ENCODE peak calls at places on chromosomes 7 and 10, in five cellular contexts. B is HepG2, J is K562, I is GM12878, P is H1. L is an unnamed sample.

GRCh38 chr10:67603701-67604100 is 92.3 kb downstream of the CTNNA3 start:
- DNase-seq in B (no peak), J (no peak), I (no peak), P (no peak), L (no peak)

GRCh38 chr10:107072028-107072427 is 92.5 kb downstream of the SORCS1 start:
- DNase-seq in B (no peak), J (no peak), I (no peak), P (no peak), L (no peak)

GRCh38 chr10:69629897-69630650 is at the start of gene FAM241B:
- DNase-seq in B (no peak), J (peak; percentile 83), I (no peak), P (peak; percentile 95), L (peak; percentile 70)

GRCh38 chr7:13800694-13801448 is 188.6 kb downstream of the ETV1 start:
- DNase-seq in B (no peak), J (peak; percentile 25), I (no peak), P (no peak), L (no peak)

GRCh38 chr7:104980969-104981670 is 32.9 kb upstream of the KMT2E start:
- DNase-seq in B (peak; percentile 44), J (peak; percentile 75), I (no peak), P (no peak), L (peak; percentile 73)

GRCh38 chr10:99975106-99975829 is 34.5 kb downstream of the DNMBP start:
- DNase-seq in B (no peak), J (no peak), I (peak; percentile 50), P (no peak), L (no peak)

GRCh38 chr10:4543943-4544540 is 282.0 kb upstream of the AKR1E2 start:
- DNase-seq in B (no peak), J (no peak), I (no peak), P (no peak), L (no peak)

GRCh38 chr7:114460021-114460420 is 45.4 kb downstream of the FOXP2 start:
- DNase-seq in B (no peak), J (no peak), I (no peak), P (no peak), L (no peak)

GRCh38 chr7:121138262-121138933 is 149.9 kb downstream of the CPED1 start:
- DNase-seq in B (no peak), J (peak; percentile 38), I (peak; percentile 54), P (no peak), L (no peak)
- H3K27ac ChIP-seq in B (no peak overlapping the region), J (no peak overlapping the region), I (no peak overlapping the region), P (no peak overlapping the region), L (no peak overlapping the region)

DNA sequence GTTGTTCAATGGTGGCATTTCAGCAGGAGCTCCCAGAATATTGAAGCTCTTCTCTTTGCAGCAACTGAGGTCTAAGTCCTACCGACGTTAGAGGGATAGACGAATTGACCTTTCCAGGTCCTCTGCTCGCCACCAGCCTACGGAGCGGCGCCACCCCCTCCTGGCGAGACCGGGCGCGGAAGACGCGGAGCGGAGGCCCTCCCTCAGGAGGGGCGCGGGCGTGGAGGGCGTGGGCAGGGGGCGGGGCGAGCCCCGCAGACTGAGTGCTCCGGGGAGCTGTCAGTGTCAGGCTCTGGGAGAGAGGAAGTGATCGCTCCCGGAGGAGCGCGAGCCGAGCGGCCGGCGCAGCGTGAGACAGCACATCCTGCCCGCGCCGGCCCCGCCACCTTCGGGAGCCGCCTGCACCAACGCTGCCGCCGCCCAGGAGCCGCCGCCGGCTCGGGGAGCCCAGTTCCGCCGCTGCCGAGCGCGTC is at the start of gene DYNC1I1:
- DNase-seq in B (peak; percentile 21), J (peak; percentile 84), I (no peak), P (no peak), L (peak; percentile 57)
- TF ChIP-seq POLR2A in B (no peak), J (no peak), I (no peak), P (no peak), L (no peak)

DNA sequence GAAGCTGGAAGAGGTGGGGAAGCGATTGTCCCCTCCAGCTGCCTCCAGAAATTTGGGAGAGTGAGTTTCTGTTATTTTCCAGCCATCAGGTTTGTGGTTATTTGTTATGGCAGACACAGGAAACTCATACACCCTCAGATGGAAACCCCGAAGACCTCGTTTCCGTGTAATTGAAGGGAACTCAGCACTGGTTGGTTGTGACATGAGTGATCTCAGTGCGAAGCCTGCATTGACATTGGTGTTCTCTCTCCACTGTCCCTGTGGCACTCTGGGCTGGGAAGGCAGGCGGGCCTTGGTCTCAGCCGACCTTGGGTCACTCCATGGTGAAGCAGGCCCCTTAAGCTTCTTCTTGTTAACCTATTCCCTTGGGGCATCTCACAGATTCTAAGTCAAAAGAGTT is 233.4 kb downstream of the PRPF18 start:
- DNase-seq in B (no peak), J (no peak), I (no peak), P (no peak), L (no peak)
- TF ChIP-seq KDM1A in B (no peak), J (no peak), I (no peak), P (no peak), L (no peak)

GRCh38 chr10:112424658-112425057 is 22.1 kb downstream of the ZDHHC6 start:
- DNase-seq in B (no peak), J (no peak), I (no peak), P (no peak), L (no peak)

GRCh38 chr10:112435013-112435619 is 11.6 kb downstream of the ZDHHC6 start:
- DNase-seq in B (peak; percentile 52), J (peak; percentile 24), I (no peak), P (no peak), L (peak; percentile 40)

GRCh38 chr10:112429654-112430230 is 17.0 kb downstream of the ZDHHC6 start:
- DNase-seq in B (no peak), J (no peak), I (no peak), P (no peak), L (no peak)

GRCh38 chr10:112429147-112429546 is 17.6 kb downstream of the ZDHHC6 start:
- DNase-seq in B (no peak), J (no peak), I (no peak), P (no peak), L (no peak)
- H3K27ac ChIP-seq in B (peak overlapping the region; percentile 32), J (no peak overlapping the region), I (no peak overlapping the region), P (no peak overlapping the region), L (no peak overlapping the region)

DNA sequence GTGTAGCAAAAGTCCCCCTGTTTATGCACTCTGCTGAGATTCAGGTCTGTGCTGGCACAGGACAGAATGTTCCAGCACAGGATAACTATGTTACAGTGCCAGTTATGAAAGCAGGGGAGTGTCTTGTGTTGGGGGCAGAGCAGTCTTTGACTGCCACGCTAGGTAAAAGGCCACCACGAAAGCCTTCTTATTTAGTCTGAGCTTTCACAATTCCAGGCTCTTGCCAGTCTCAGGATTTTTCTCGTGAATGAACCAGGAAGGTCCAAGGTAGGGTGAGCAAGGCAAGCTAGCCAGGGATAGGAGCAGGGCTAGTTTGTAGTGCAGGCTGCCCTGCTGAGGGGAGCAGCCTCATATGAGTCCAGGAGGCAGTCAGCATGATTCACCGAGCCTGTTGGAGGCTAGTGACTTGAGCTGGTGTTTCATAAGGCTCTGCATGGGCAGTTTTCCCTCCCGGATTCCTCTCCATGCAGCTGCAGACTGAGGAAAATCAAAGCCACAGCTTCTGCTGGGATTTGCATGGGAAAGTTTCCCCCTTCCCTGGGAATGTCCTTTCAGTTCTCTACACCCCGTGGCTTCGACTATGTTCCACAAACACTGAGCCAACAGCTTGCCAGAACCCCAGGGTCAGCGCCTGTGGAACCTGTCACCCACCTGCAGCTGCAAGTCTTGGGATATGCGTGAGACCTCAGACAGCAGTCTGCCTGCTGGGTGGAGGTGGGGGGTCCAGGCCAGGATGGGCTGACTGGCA is 112.3 kb downstream of the JCAD start:
- DNase-seq in B (no peak), J (no peak), I (no peak), P (peak; percentile 50), L (peak; percentile 17)
- TF ChIP-seq POLR2A in B (no peak), J (no peak), I (no peak), P (no peak), L (no peak)

GRCh38 chr7:36315309-36315948 is 74.2 kb upstream of the ANLN start:
- DNase-seq in B (no peak), J (no peak), I (no peak), P (no peak), L (no peak)

GRCh38 chr7:36314491-36314890 is 75.2 kb upstream of the ANLN start:
- DNase-seq in B (no peak), J (no peak), I (no peak), P (peak; percentile 26), L (no peak)

GRCh38 chr7:36317276-36317675 is 72.4 kb upstream of the ANLN start:
- DNase-seq in B (no peak), J (no peak), I (no peak), P (no peak), L (no peak)

GRCh38 chr7:36316319-36316718 is 73.3 kb upstream of the ANLN start:
- DNase-seq in B (no peak), J (no peak), I (no peak), P (no peak), L (no peak)

DNA sequence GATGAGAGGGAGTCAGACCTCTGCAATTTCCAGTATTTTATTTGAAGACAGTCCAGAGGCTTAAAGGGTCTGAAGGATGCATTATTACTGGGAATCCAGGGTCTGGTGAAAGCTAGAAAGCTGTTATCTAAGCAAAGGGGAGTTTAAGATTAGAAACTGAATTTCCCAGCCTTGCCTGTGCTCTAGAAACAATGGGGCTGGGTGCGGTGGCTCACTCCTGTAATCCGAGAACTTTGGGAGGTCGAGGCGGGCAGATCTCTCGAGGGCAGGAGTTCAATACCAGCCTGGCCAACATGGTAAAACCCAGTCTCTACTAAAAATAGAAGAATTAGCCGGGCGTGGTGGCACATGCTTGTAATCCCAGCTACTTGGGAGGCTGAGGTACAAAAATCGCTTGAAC is 71.5 kb upstream of the ANLN start:
- DNase-seq in B (no peak), J (no peak), I (no peak), P (no peak), L (no peak)
- TF ChIP-seq KDM1A in B (no peak), J (no peak), I (no peak), P (no peak), L (no peak)

DNA sequence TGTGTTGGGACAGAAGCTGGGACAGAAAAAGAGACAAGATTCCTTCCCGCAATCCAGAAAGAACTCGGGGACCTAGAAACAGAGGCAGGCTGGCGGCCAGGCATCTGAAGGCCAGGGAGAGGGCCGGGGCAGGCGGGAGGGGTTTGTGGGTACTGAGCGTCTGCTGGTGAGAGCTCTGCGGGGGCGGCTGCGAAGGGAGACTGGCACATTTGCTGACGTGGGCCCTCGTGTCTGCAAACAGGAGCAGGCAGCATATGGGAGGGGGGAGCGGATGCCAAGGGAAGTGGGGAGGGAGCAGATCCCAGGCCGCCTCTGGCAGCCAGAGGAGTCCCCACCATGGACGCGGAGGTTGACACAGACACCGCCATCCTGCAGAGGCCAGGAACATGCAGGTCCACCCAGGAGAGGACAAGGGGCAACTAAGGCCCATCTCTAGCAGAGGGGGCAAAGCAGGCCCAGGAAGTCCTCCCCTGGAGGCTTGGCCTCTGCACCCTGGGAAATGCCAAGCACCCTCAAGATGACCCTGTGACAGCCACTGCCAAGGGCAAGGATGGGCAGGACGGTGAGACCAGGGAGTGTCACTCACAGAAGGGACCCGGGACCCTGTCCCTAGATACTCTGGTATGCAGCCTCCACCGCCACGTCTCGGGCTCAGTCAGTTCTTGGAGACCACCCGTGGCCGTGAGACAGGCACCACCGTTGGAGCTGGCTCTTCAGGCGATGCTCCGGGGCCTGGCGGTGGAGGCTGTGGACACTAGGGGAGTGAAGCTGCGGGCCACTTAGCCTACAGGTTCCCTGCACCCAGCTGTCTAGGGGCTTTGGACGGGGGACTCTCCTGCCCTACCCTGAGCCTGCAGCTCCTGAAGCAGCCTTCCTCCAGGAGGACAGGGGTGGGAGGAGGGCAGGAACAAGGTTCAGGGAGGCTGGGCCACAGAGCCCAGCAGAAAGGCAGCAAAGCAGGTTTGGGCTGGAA is 32.0 kb downstream of the KCNH2 start:
- DNase-seq in B (no peak), J (no peak), I (no peak), P (no peak), L (no peak)
- H3K27ac ChIP-seq in B (no peak overlapping the region), J (peak overlapping the region; percentile 32), I (no peak overlapping the region), P (no peak overlapping the region), L (no peak overlapping the region)

L was measured in A549.